ENCODE peak calls at places on chromosomes 2 and 18, in seven cellular contexts. One of them, this sample, is unnamed.

GRCh38 chr2:240363718-240364581 is 71.5 kb upstream of the GPC1 start:
- DNase-seq in dorsolateral prefrontal cortex: no peak
- DNase-seq in left ventricle myocardium inferior: no peak
- DNase-seq in PC-3: no peak
- DNase-seq in heart left ventricle: peak
- DNase-seq in CD4-positive, alpha-beta T cell: no peak
- DNase-seq in tibial artery: no peak
- DNase-seq in this sample: no peak

GRCh38 chr2:23589739-23590138 is 204.8 kb downstream of the KLHL29 start:
- DNase-seq in dorsolateral prefrontal cortex: peak
- DNase-seq in left ventricle myocardium inferior: no peak
- DNase-seq in PC-3: no peak
- DNase-seq in heart left ventricle: no peak
- DNase-seq in CD4-positive, alpha-beta T cell: no peak
- DNase-seq in tibial artery: no peak
- DNase-seq in this sample: no peak

GRCh38 chr18:70249118-70249517 is 39.7 kb upstream of the SOCS6 start:
- DNase-seq in dorsolateral prefrontal cortex: no peak
- DNase-seq in left ventricle myocardium inferior: no peak
- DNase-seq in PC-3: peak
- DNase-seq in heart left ventricle: no peak
- DNase-seq in CD4-positive, alpha-beta T cell: no peak
- DNase-seq in tibial artery: no peak
- DNase-seq in this sample: no peak

GRCh38 chr2:165003443-165004130 is 48.3 kb upstream of the SLC38A11 start:
- DNase-seq in dorsolateral prefrontal cortex: no peak
- DNase-seq in left ventricle myocardium inferior: no peak
- DNase-seq in PC-3: no peak
- DNase-seq in heart left ventricle: no peak
- DNase-seq in CD4-positive, alpha-beta T cell: no peak
- DNase-seq in tibial artery: no peak
- DNase-seq in this sample: no peak

GRCh38 chr2:96949153-96949520 is 37.2 kb downstream of the FAM178B start:
- DNase-seq in dorsolateral prefrontal cortex: no peak
- DNase-seq in left ventricle myocardium inferior: no peak
- DNase-seq in PC-3: no peak
- DNase-seq in heart left ventricle: peak
- DNase-seq in CD4-positive, alpha-beta T cell: no peak
- DNase-seq in tibial artery: no peak
- DNase-seq in this sample: no peak

GRCh38 chr2:172931923-172932520 is 143.6 kb upstream of the MAP3K20 start:
- DNase-seq in dorsolateral prefrontal cortex: no peak
- DNase-seq in left ventricle myocardium inferior: peak
- DNase-seq in PC-3: peak
- DNase-seq in heart left ventricle: no peak
- DNase-seq in CD4-positive, alpha-beta T cell: peak
- DNase-seq in tibial artery: peak
- DNase-seq in this sample: peak

GRCh38 chr2:128369626-128370467 is 51.2 kb upstream of the HS6ST1 start:
- DNase-seq in dorsolateral prefrontal cortex: no peak
- DNase-seq in left ventricle myocardium inferior: no peak
- DNase-seq in PC-3: no peak
- DNase-seq in heart left ventricle: peak
- DNase-seq in CD4-positive, alpha-beta T cell: no peak
- DNase-seq in tibial artery: peak
- DNase-seq in this sample: no peak

GRCh38 chr18:54150226-54150625 is 74.2 kb downstream of the MBD2 start:
- DNase-seq in dorsolateral prefrontal cortex: no peak
- DNase-seq in left ventricle myocardium inferior: no peak
- DNase-seq in PC-3: peak
- DNase-seq in heart left ventricle: no peak
- DNase-seq in CD4-positive, alpha-beta T cell: no peak
- DNase-seq in tibial artery: no peak
- DNase-seq in this sample: no peak

GRCh38 chr18:48922801-48923730 is 27.7 kb downstream of the SMAD7 start:
- DNase-seq in dorsolateral prefrontal cortex: no peak
- DNase-seq in left ventricle myocardium inferior: peak
- DNase-seq in PC-3: peak
- DNase-seq in heart left ventricle: peak
- DNase-seq in CD4-positive, alpha-beta T cell: no peak
- DNase-seq in tibial artery: peak
- DNase-seq in this sample: no peak

GRCh38 chr2:222448806-222449205 is 24.5 kb downstream of the SGPP2 start:
- DNase-seq in dorsolateral prefrontal cortex: no peak
- DNase-seq in left ventricle myocardium inferior: peak
- DNase-seq in PC-3: no peak
- DNase-seq in heart left ventricle: no peak
- DNase-seq in CD4-positive, alpha-beta T cell: no peak
- DNase-seq in tibial artery: no peak
- DNase-seq in this sample: no peak

GRCh38 chr18:37529863-37530262 is 35.7 kb downstream of the CELF4 start:
- DNase-seq in dorsolateral prefrontal cortex: no peak
- DNase-seq in left ventricle myocardium inferior: no peak
- DNase-seq in PC-3: no peak
- DNase-seq in heart left ventricle: no peak
- DNase-seq in CD4-positive, alpha-beta T cell: no peak
- DNase-seq in tibial artery: no peak
- DNase-seq in this sample: peak

GRCh38 chr2:133894429-133894828 is 326.2 kb upstream of the NCKAP5 start:
- DNase-seq in dorsolateral prefrontal cortex: no peak
- DNase-seq in left ventricle myocardium inferior: no peak
- DNase-seq in PC-3: no peak
- DNase-seq in heart left ventricle: no peak
- DNase-seq in CD4-positive, alpha-beta T cell: no peak
- DNase-seq in tibial artery: no peak
- DNase-seq in this sample: no peak

GRCh38 chr18:74476154-74476553 is 19.0 kb upstream of the DIPK1C start:
- DNase-seq in dorsolateral prefrontal cortex: no peak
- DNase-seq in left ventricle myocardium inferior: peak
- DNase-seq in PC-3: peak
- DNase-seq in heart left ventricle: no peak
- DNase-seq in CD4-positive, alpha-beta T cell: no peak
- DNase-seq in tibial artery: no peak
- DNase-seq in this sample: peak

DNA sequence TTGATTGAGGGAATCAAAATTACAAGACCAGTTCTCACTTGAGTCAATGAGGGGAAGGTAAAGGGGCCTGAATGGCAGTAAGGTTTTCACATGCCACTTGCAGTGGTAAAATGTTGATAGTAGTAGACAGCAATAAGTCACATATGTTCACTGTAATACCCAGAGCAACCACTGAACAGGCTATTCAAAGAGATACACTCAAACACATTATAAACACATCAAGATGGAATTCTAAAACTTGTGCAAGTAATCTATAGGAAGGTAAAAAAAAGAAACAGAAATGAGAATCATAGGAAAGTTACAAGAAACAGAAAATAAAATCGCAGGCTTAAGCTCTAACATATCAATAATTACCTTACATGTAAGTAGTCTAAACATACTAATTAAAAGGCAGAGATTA is 86.6 kb upstream of the AFF3 start:
- DNase-seq in dorsolateral prefrontal cortex: no peak
- DNase-seq in left ventricle myocardium inferior: no peak
- DNase-seq in PC-3: no peak
- DNase-seq in heart left ventricle: no peak
- DNase-seq in CD4-positive, alpha-beta T cell: no peak
- DNase-seq in tibial artery: no peak
- DNase-seq in this sample: no peak
- TF ChIP-seq CTCF in dorsolateral prefrontal cortex: no peak
- TF ChIP-seq CTCF in left ventricle myocardium inferior: no peak
- TF ChIP-seq CTCF in PC-3: peak
- TF ChIP-seq CTCF in heart left ventricle: no peak
- TF ChIP-seq CTCF in CD4-positive, alpha-beta T cell: no peak
- TF ChIP-seq CTCF in tibial artery: no peak
- TF ChIP-seq CTCF in this sample: no peak

GRCh38 chr2:85371045-85371444 is 16.5 kb downstream of the ELMOD3 start:
- DNase-seq in dorsolateral prefrontal cortex: no peak
- DNase-seq in left ventricle myocardium inferior: no peak
- DNase-seq in PC-3: no peak
- DNase-seq in heart left ventricle: no peak
- DNase-seq in CD4-positive, alpha-beta T cell: no peak
- DNase-seq in tibial artery: no peak
- DNase-seq in this sample: no peak

GRCh38 chr2:85368921-85369320 is 14.4 kb downstream of the ELMOD3 start:
- DNase-seq in dorsolateral prefrontal cortex: no peak
- DNase-seq in left ventricle myocardium inferior: no peak
- DNase-seq in PC-3: no peak
- DNase-seq in heart left ventricle: no peak
- DNase-seq in CD4-positive, alpha-beta T cell: no peak
- DNase-seq in tibial artery: no peak
- DNase-seq in this sample: no peak

GRCh38 chr2:85369500-85369899 is 14.9 kb downstream of the ELMOD3 start:
- DNase-seq in dorsolateral prefrontal cortex: no peak
- DNase-seq in left ventricle myocardium inferior: no peak
- DNase-seq in PC-3: peak
- DNase-seq in heart left ventricle: no peak
- DNase-seq in CD4-positive, alpha-beta T cell: no peak
- DNase-seq in tibial artery: no peak
- DNase-seq in this sample: no peak

GRCh38 chr2:85367180-85367579 is 12.6 kb downstream of the ELMOD3 start:
- DNase-seq in dorsolateral prefrontal cortex: no peak
- DNase-seq in left ventricle myocardium inferior: no peak
- DNase-seq in PC-3: no peak
- DNase-seq in heart left ventricle: no peak
- DNase-seq in CD4-positive, alpha-beta T cell: no peak
- DNase-seq in tibial artery: no peak
- DNase-seq in this sample: no peak
- TF ChIP-seq CTCF in dorsolateral prefrontal cortex: no peak
- TF ChIP-seq CTCF in left ventricle myocardium inferior: no peak
- TF ChIP-seq CTCF in PC-3: no peak
- TF ChIP-seq CTCF in heart left ventricle: no peak
- TF ChIP-seq CTCF in CD4-positive, alpha-beta T cell: no peak
- TF ChIP-seq CTCF in tibial artery: no peak
- TF ChIP-seq CTCF in this sample: no peak

GRCh38 chr2:105896765-105897163 is 152.1 kb downstream of the NCK2 start:
- DNase-seq in dorsolateral prefrontal cortex: no peak
- DNase-seq in left ventricle myocardium inferior: no peak
- DNase-seq in PC-3: peak
- DNase-seq in heart left ventricle: no peak
- DNase-seq in CD4-positive, alpha-beta T cell: no peak
- DNase-seq in tibial artery: no peak
- DNase-seq in this sample: no peak
- TF ChIP-seq CTCF in dorsolateral prefrontal cortex: no peak
- TF ChIP-seq CTCF in left ventricle myocardium inferior: peak
- TF ChIP-seq CTCF in PC-3: peak
- TF ChIP-seq CTCF in heart left ventricle: no peak
- TF ChIP-seq CTCF in CD4-positive, alpha-beta T cell: no peak
- TF ChIP-seq CTCF in tibial artery: no peak
- TF ChIP-seq CTCF in this sample: no peak

GRCh38 chr2:36379710-36380448 is 24.3 kb downstream of the CRIM1 start:
- DNase-seq in dorsolateral prefrontal cortex: no peak
- DNase-seq in left ventricle myocardium inferior: no peak
- DNase-seq in PC-3: peak
- DNase-seq in heart left ventricle: no peak
- DNase-seq in CD4-positive, alpha-beta T cell: no peak
- DNase-seq in tibial artery: no peak
- DNase-seq in this sample: no peak
- TF ChIP-seq CTCF in dorsolateral prefrontal cortex: no peak
- TF ChIP-seq CTCF in left ventricle myocardium inferior: no peak
- TF ChIP-seq CTCF in PC-3: no peak
- TF ChIP-seq CTCF in heart left ventricle: no peak
- TF ChIP-seq CTCF in CD4-positive, alpha-beta T cell: no peak
- TF ChIP-seq CTCF in tibial artery: no peak
- TF ChIP-seq CTCF in this sample: no peak

DNA sequence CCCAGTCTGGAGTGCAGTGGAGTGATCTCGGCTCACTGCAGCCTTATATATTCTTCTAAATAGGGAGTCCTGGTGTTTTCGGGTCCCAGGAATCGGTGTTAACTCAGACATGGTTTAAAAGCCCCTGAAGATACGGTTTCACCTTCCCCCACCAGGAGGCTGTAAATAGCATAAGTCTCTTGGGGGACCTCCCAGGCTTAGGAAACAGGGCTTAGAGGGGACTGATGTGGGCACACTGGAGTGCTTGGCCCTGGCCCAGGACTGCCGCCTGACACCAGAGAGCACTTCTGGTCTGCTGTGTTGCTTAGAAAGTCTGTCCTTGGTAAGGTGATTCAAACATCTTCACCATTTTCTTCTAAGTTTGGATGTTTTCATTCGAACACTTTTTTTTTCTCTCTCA is 39.7 kb upstream of the MAP4K4 start:
- DNase-seq in dorsolateral prefrontal cortex: no peak
- DNase-seq in left ventricle myocardium inferior: no peak
- DNase-seq in PC-3: no peak
- DNase-seq in heart left ventricle: no peak
- DNase-seq in CD4-positive, alpha-beta T cell: no peak
- DNase-seq in tibial artery: no peak
- DNase-seq in this sample: no peak
- TF ChIP-seq CTCF in dorsolateral prefrontal cortex: no peak
- TF ChIP-seq CTCF in left ventricle myocardium inferior: no peak
- TF ChIP-seq CTCF in PC-3: no peak
- TF ChIP-seq CTCF in heart left ventricle: no peak
- TF ChIP-seq CTCF in CD4-positive, alpha-beta T cell: no peak
- TF ChIP-seq CTCF in tibial artery: no peak
- TF ChIP-seq CTCF in this sample: no peak

GRCh38 chr2:85649201-85650190 is 18.5 kb downstream of the SFTPB start:
- DNase-seq in dorsolateral prefrontal cortex: no peak
- DNase-seq in left ventricle myocardium inferior: no peak
- DNase-seq in PC-3: peak
- DNase-seq in heart left ventricle: no peak
- DNase-seq in CD4-positive, alpha-beta T cell: no peak
- DNase-seq in tibial artery: no peak
- DNase-seq in this sample: no peak
- TF ChIP-seq CTCF in dorsolateral prefrontal cortex: no peak
- TF ChIP-seq CTCF in left ventricle myocardium inferior: no peak
- TF ChIP-seq CTCF in PC-3: no peak
- TF ChIP-seq CTCF in heart left ventricle: no peak
- TF ChIP-seq CTCF in CD4-positive, alpha-beta T cell: no peak
- TF ChIP-seq CTCF in tibial artery: no peak
- TF ChIP-seq CTCF in this sample: no peak